ENCODE peak calls at places on chromosomes 7 and 10, in seven cellular contexts. D is GM03348; T is OCI-M1; H is activated gamma-delta T cell treated with anti-CD3 and anti-CD28 coated beads, Interleukin-2, amount 50 U/mL, for 16 hours; S is HFF-Myc; P is kidney tubule cell; V is Calu3. L is an unnamed sample.

GRCh38 chr7:87345962-87346371 is 503 bp downstream of the CROT start:
- DNase-seq in S (no peak), H (no peak), T (peak; percentile 51), D (no peak), P (peak; percentile 33), V (no peak), L (peak; percentile 3)

GRCh38 chr7:137953043-137953691 is 48.7 kb downstream of the CREB3L2 start:
- DNase-seq in V (no peak), T (no peak), S (no peak), D (peak; percentile 61), P (peak; percentile 82), H (no peak), L (no peak)

GRCh38 chr7:119664601-119665000 is 608.4 kb upstream of the KCND2 start:
- DNase-seq in T (no peak), D (peak; percentile 55), H (no peak), P (peak; percentile 90), S (no peak), V (no peak), L (no peak)

GRCh38 chr7:32583791-32584190 is 88.5 kb downstream of the AVL9 start:
- DNase-seq in V (no peak), T (no peak), S (peak; percentile 96), D (peak; percentile 45), H (no peak), P (no peak), L (no peak)

GRCh38 chr10:114393482-114393881 is 10.8 kb downstream of the AFAP1L2 start:
- DNase-seq in S (no peak), D (no peak), T (no peak), P (peak; percentile 61), V (no peak), H (no peak), L (no peak)

GRCh38 chr7:23418046-23418445 is 52.2 kb downstream of the IGF2BP3 start:
- DNase-seq in T (peak; percentile 37), D (no peak), P (no peak), H (no peak), S (no peak), V (no peak), L (no peak)

GRCh38 chr10:105658696-105659095 is 1017.6 kb downstream of the SORCS3 start:
- DNase-seq in S (no peak), V (no peak), T (no peak), H (no peak), D (no peak), P (no peak), L (no peak)

GRCh38 chr7:1662101-1662500 is 8.0 kb upstream of the ELFN1 start:
- DNase-seq in P (peak; percentile 22), V (no peak), H (no peak), T (no peak), S (no peak), D (no peak), L (no peak)

GRCh38 chr10:119705434-119705831 is 20.4 kb upstream of the INPP5F start:
- DNase-seq in D (no peak), V (no peak), T (no peak), P (no peak), S (no peak), H (no peak), L (no peak)

GRCh38 chr7:84364708-84365107 is 170.1 kb upstream of the SEMA3A start:
- DNase-seq in V (no peak), T (no peak), P (no peak), S (peak; percentile 60), D (peak; percentile 23), H (no peak), L (no peak)

GRCh38 chr7:84510501-84510900 is 315.9 kb upstream of the SEMA3A start:
- DNase-seq in V (no peak), S (no peak), D (peak; percentile 41), H (no peak), P (peak; percentile 53), T (no peak), L (no peak)

GRCh38 chr10:59907918-59908807 is 1.8 kb upstream of the CCDC6 start:
- DNase-seq in S (peak; percentile 60), D (peak; percentile 83), V (peak; percentile 72), P (peak; percentile 88), H (peak; percentile 20), T (peak; percentile 96), L (peak; percentile 65)

GRCh38 chr7:6252310-6252709 is 20.1 kb downstream of the CYTH3 start:
- DNase-seq in H (no peak), S (no peak), P (no peak), T (no peak), V (no peak), D (no peak), L (no peak)